ENCODE peak calls at places on chromosomes 2 and 18, in eight cellular contexts. J is heart left ventricle, Y is HAP-1, K is pancreas, N is A172, M is adrenal gland, X is right cardiac atrium, S is fibroblast of the aortic adventitia. T is an unnamed sample.

GRCh38 chr18:78510636-78511035 is 469.0 kb upstream of the SALL3 start:
- DNase-seq in J (no peak), Y (no peak), K (no peak), N (no peak), M (no peak), X (no peak), S (no peak), T (no peak)

GRCh38 chr18:42545825-42546224 is 569.7 kb downstream of the RIT2 start:
- DNase-seq in J (no peak), Y (peak), K (no peak), N (peak), M (no peak), X (no peak), S (peak), T (no peak)

GRCh38 chr18:54147439-54147838 is 77.0 kb downstream of the MBD2 start:
- DNase-seq in J (no peak), Y (no peak), K (no peak), N (no peak), M (no peak), X (no peak), S (no peak), T (no peak)

GRCh38 chr2:222751238-222751637 is 79.8 kb downstream of the MOGAT1 start:
- DNase-seq in J (no peak), Y (no peak), K (no peak), N (no peak), M (no peak), X (no peak), S (no peak), T (no peak)

GRCh38 chr2:37665622-37666362 is 5.7 kb downstream of the CDC42EP3 start:
- DNase-seq in J (no peak), Y (no peak), K (no peak), N (no peak), M (no peak), X (no peak), S (no peak), T (no peak)

GRCh38 chr2:178227187-178227586 is 32.9 kb downstream of the OSBPL6 start:
- DNase-seq in J (no peak), Y (no peak), K (no peak), N (peak), M (no peak), X (no peak), S (peak), T (no peak)

GRCh38 chr2:113406114-113406513 is 31.4 kb upstream of the ZNG1B start:
- DNase-seq in J (no peak), Y (no peak), K (no peak), N (no peak), M (no peak), X (no peak), S (no peak), T (no peak)

GRCh38 chr2:151237422-151238012 is 24.1 kb downstream of the RBM43 start:
- DNase-seq in J (no peak), Y (no peak), K (no peak), N (peak), M (peak), X (no peak), S (no peak), T (no peak)

GRCh38 chr2:230847883-230848388 is 16.8 kb upstream of the ITM2C start:
- DNase-seq in J (peak), Y (peak), K (peak), N (peak), M (peak), X (peak), S (peak), T (peak)

GRCh38 chr18:10141559-10141958 is 227.7 kb downstream of the VAPA start:
- DNase-seq in J (no peak), Y (no peak), K (no peak), N (no peak), M (no peak), X (peak), S (no peak), T (no peak)

GRCh38 chr2:98769784-98770183 is 38.9 kb upstream of the MGAT4A start:
- DNase-seq in J (no peak), Y (no peak), K (no peak), N (no peak), M (no peak), X (no peak), S (no peak), T (no peak)

GRCh38 chr2:26330114-26330581 is 15.8 kb upstream of the SELENOI start:
- DNase-seq in J (peak), Y (peak), K (peak), N (peak), M (peak), X (peak), S (peak), T (peak)

GRCh38 chr18:1253825-1254224 is 349.2 kb downstream of the ADCYAP1 start:
- DNase-seq in J (no peak), Y (peak), K (no peak), N (no peak), M (no peak), X (no peak), S (no peak), T (no peak)

GRCh38 chr2:128286011-128286721 is 32.5 kb downstream of the HS6ST1 start:
- DNase-seq in J (peak), Y (no peak), K (peak), N (no peak), M (peak), X (peak), S (no peak), T (no peak)

GRCh38 chr18:13531681-13532325 is 194.6 kb downstream of the FAM210A start:
- DNase-seq in J (no peak), Y (no peak), K (no peak), N (no peak), M (no peak), X (no peak), S (no peak), T (no peak)

GRCh38 chr2:239644016-239644415 is 243.2 kb upstream of the HDAC4 start:
- DNase-seq in J (no peak), Y (no peak), K (no peak), N (no peak), M (no peak), X (no peak), S (peak), T (no peak)

GRCh38 chr18:77177009-77177408 is 44.4 kb upstream of the MBP start:
- DNase-seq in J (no peak), Y (no peak), K (no peak), N (no peak), M (no peak), X (no peak), S (peak), T (no peak)

GRCh38 chr2:241739651-241740050 is 5.2 kb downstream of the D2HGDH start:
- DNase-seq in J (no peak), Y (no peak), K (no peak), N (peak), M (no peak), X (peak), S (peak), T (peak)

GRCh38 chr2:96772903-96773675 is 12.4 kb downstream of the CNNM4 start:
- DNase-seq in J (peak), Y (no peak), K (no peak), N (no peak), M (no peak), X (peak), S (no peak), T (no peak)

GRCh38 chr2:24456610-24457556 is 34.2 kb upstream of the NCOA1 start:
- DNase-seq in J (peak), Y (no peak), K (no peak), N (peak), M (peak), X (peak), S (peak), T (no peak)

GRCh38 chr2:105712166-105712915 is 32.4 kb upstream of the NCK2 start:
- DNase-seq in J (no peak), Y (no peak), K (no peak), N (peak), M (no peak), X (no peak), S (peak), T (no peak)

GRCh38 chr2:205024822-205025518 is 479.7 kb downstream of the PARD3B start:
- DNase-seq in J (peak), Y (no peak), K (no peak), N (peak), M (peak), X (peak), S (peak), T (no peak)

GRCh38 chr2:172674034-172674967 is 61.3 kb upstream of the RAPGEF4 start:
- DNase-seq in J (peak), Y (no peak), K (peak), N (no peak), M (peak), X (peak), S (peak), T (no peak)

GRCh38 chr2:44772131-44772530 is 169.4 kb upstream of the SIX3 start:
- DNase-seq in J (no peak), Y (no peak), K (no peak), N (no peak), M (no peak), X (no peak), S (no peak), T (no peak)

GRCh38 chr2:128425731-128426620 is 107.3 kb upstream of the HS6ST1 start:
- DNase-seq in J (no peak), Y (no peak), K (peak), N (peak), M (peak), X (peak), S (no peak), T (no peak)

GRCh38 chr18:63158012-63158631 is 161.4 kb downstream of the BCL2 start:
- DNase-seq in J (no peak), Y (no peak), K (no peak), N (no peak), M (no peak), X (no peak), S (no peak), T (no peak)

GRCh38 chr2:172931923-172932520 is 143.6 kb upstream of the MAP3K20 start:
- DNase-seq in J (peak), Y (peak), K (peak), N (peak), M (peak), X (peak), S (peak), T (peak)

GRCh38 chr2:215619989-215620388 is 184.1 kb upstream of the FN1 start:
- DNase-seq in J (no peak), Y (peak), K (peak), N (peak), M (peak), X (peak), S (no peak), T (no peak)

GRCh38 chr2:3536682-3537632 is 17.6 kb upstream of the ADI1 start:
- DNase-seq in J (peak), Y (no peak), K (no peak), N (peak), M (peak), X (peak), S (peak), T (no peak)

GRCh38 chr2:11827547-11827946 is 81.1 kb downstream of the LPIN1 start:
- DNase-seq in J (no peak), Y (no peak), K (no peak), N (no peak), M (no peak), X (no peak), S (no peak), T (no peak)

GRCh38 chr2:1618191-1618961 is 125.9 kb downstream of the PXDN start:
- DNase-seq in J (no peak), Y (no peak), K (no peak), N (no peak), M (no peak), X (no peak), S (no peak), T (no peak)

GRCh38 chr2:70498054-70498453 is 55.6 kb downstream of the TGFA start:
- DNase-seq in J (no peak), Y (no peak), K (no peak), N (peak), M (no peak), X (no peak), S (no peak), T (no peak)